ENCODE peak calls at places on chromosomes 7 and 10, in five cellular contexts. A, B, Z, M and I are unnamed samples.
A peak's percentile ranks its signal among the peaks of the same experiment; 100 is the strongest.

GRCh38 chr7:158034571-158034970 is 553.1 kb downstream of the PTPRN2 start:
- DNase-seq in A (no peak), B (no peak), Z (no peak), M (no peak), I (no peak)

GRCh38 chr7:67045496-67045995 is 48.9 kb downstream of the TYW1 start:
- DNase-seq in A (no peak), B (no peak), Z (no peak), M (no peak), I (no peak)

GRCh38 chr7:76409537-76409936 is at the start of gene SSC4D:
- DNase-seq in A (peak; percentile 95), B (no peak), Z (no peak), M (no peak), I (no peak)

GRCh38 chr10:3336673-3337293 is 164.2 kb upstream of the PITRM1 start:
- DNase-seq in A (no peak), B (no peak), Z (no peak), M (no peak), I (no peak)

GRCh38 chr7:47153076-47153475 is 428.8 kb downstream of the TNS3 start:
- DNase-seq in A (no peak), B (peak; percentile 95), Z (peak; percentile 91), M (peak; percentile 79), I (peak; percentile 91)

GRCh38 chr7:69837387-69838068 is 239.3 kb downstream of the AUTS2 start:
- DNase-seq in A (peak; percentile 81), B (peak; percentile 44), Z (peak; percentile 72), M (no peak), I (peak; percentile 61)

GRCh38 chr7:36317276-36317675 is 72.4 kb upstream of the ANLN start:
- DNase-seq in A (no peak), B (no peak), Z (no peak), M (no peak), I (no peak)

GRCh38 chr7:106421181-106421762 is 136.5 kb upstream of the NAMPT start:
- DNase-seq in A (no peak), B (peak; percentile 91), Z (peak; percentile 96), M (peak; percentile 100), I (peak; percentile 94)

GRCh38 chr7:69049341-69049740 is 548.9 kb upstream of the AUTS2 start:
- DNase-seq in A (no peak), B (peak; percentile 72), Z (no peak), M (no peak), I (peak; percentile 0)

GRCh38 chr10:72712136-72712535 is 20.2 kb downstream of the MCU start:
- DNase-seq in A (no peak), B (peak; percentile 78), Z (peak; percentile 77), M (peak; percentile 72), I (peak; percentile 15)

GRCh38 chr7:102991540-102992214 is 78.9 kb downstream of the LRRC17 start:
- DNase-seq in A (no peak), B (peak; percentile 86), Z (peak; percentile 100), M (peak; percentile 97), I (peak; percentile 98)

GRCh38 chr10:1954339-1954738 is 217.0 kb upstream of the ADARB2 start:
- DNase-seq in A (no peak), B (no peak), Z (no peak), M (no peak), I (no peak)

GRCh38 chr10:115355162-115355760 is 262.1 kb downstream of the ATRNL1 start:
- DNase-seq in A (peak; percentile 76), B (peak; percentile 52), Z (peak; percentile 63), M (peak; percentile 48), I (peak; percentile 71)

GRCh38 chr10:85557077-85557476 is 809.5 kb downstream of the GRID1 start:
- DNase-seq in A (no peak), B (peak; percentile 43), Z (no peak), M (no peak), I (peak; percentile 89)

GRCh38 chr7:98420966-98421612 is 20.2 kb upstream of the BAIAP2L1 start:
- DNase-seq in A (peak; percentile 96), B (no peak), Z (peak; percentile 32), M (no peak), I (peak; percentile 33)

GRCh38 chr7:81684513-81685262 is 85.2 kb downstream of the HGF start:
- DNase-seq in A (no peak), B (peak; percentile 100), Z (peak; percentile 100), M (peak; percentile 100), I (peak; percentile 100)

GRCh38 chr10:88540355-88540754 is 42.8 kb downstream of the RNLS start:
- DNase-seq in A (no peak), B (peak; percentile 58), Z (peak; percentile 77), M (no peak), I (no peak)

GRCh38 chr10:60367431-60367830 is 22.2 kb downstream of the ANK3 start:
- DNase-seq in A (no peak), B (peak; percentile 21), Z (peak; percentile 46), M (peak; percentile 49), I (no peak)

GRCh38 chr10:35573786-35574185 is 31.4 kb upstream of the GJD4 start:
- DNase-seq in A (no peak), B (no peak), Z (no peak), M (no peak), I (no peak)

GRCh38 chr7:35558841-35559240 is 136.1 kb downstream of the HERPUD2 start:
- DNase-seq in A (peak; percentile 24), B (no peak), Z (no peak), M (no peak), I (no peak)

GRCh38 chr10:100562806-100563293 is 27.1 kb downstream of the HIF1AN start:
- DNase-seq in A (peak; percentile 92), B (peak; percentile 44), Z (peak; percentile 38), M (peak; percentile 49), I (peak; percentile 57)

GRCh38 chr7:11232462-11232861 is 258.8 kb downstream of the PHF14 start:
- DNase-seq in A (no peak), B (peak; percentile 20), Z (peak; percentile 21), M (no peak), I (peak; percentile 11)

GRCh38 chr10:107914450-107915276 is 750.2 kb upstream of the SORCS1 start:
- DNase-seq in A (peak; percentile 82), B (peak; percentile 3), Z (peak; percentile 3), M (no peak), I (peak; percentile 25)

GRCh38 chr7:153948055-153948454 is 104.1 kb upstream of the DPP6 start:
- DNase-seq in A (no peak), B (no peak), Z (no peak), M (no peak), I (no peak)

GRCh38 chr7:153942036-153942435 is 110.2 kb upstream of the DPP6 start:
- DNase-seq in A (no peak), B (no peak), Z (no peak), M (no peak), I (no peak)

GRCh38 chr7:153939654-153940053 is 112.5 kb upstream of the DPP6 start:
- DNase-seq in A (no peak), B (no peak), Z (no peak), M (no peak), I (no peak)

GRCh38 chr7:153941061-153941460 is 111.1 kb upstream of the DPP6 start:
- DNase-seq in A (no peak), B (no peak), Z (no peak), M (no peak), I (no peak)

GRCh38 chr7:153943428-153944370 is 108.5 kb upstream of the DPP6 start:
- DNase-seq in A (peak; percentile 62), B (no peak), Z (no peak), M (no peak), I (no peak)
- H3K4me3 ChIP-seq in A (no peak overlapping the region), B (no peak overlapping the region), Z (no peak overlapping the region), M (no peak overlapping the region), I (no peak overlapping the region)

GRCh38 chr10:125145636-125146035 is 14.7 kb downstream of the CTBP2 start:
- DNase-seq in A (no peak), B (no peak), Z (no peak), M (no peak), I (no peak)

GRCh38 chr10:125144209-125144608 is 16.2 kb downstream of the CTBP2 start:
- DNase-seq in A (no peak), B (no peak), Z (no peak), M (no peak), I (no peak)

GRCh38 chr10:125146791-125147604 is 13.4 kb downstream of the CTBP2 start:
- DNase-seq in A (peak; percentile 41), B (peak; percentile 77), Z (peak; percentile 91), M (peak; percentile 71), I (peak; percentile 50)

GRCh38 chr10:125142946-125143345 is 17.4 kb downstream of the CTBP2 start:
- DNase-seq in A (no peak), B (no peak), Z (no peak), M (no peak), I (no peak)

GRCh38 chr10:125144693-125145623 is 15.4 kb downstream of the CTBP2 start:
- DNase-seq in A (peak; percentile 86), B (peak; percentile 53), Z (peak; percentile 56), M (peak; percentile 66), I (peak; percentile 72)
- TF ChIP-seq CTCF in A (peak; percentile 77), B (peak; percentile 57), Z (peak; percentile 63), M (peak; percentile 60), I (peak; percentile 60)

DNA sequence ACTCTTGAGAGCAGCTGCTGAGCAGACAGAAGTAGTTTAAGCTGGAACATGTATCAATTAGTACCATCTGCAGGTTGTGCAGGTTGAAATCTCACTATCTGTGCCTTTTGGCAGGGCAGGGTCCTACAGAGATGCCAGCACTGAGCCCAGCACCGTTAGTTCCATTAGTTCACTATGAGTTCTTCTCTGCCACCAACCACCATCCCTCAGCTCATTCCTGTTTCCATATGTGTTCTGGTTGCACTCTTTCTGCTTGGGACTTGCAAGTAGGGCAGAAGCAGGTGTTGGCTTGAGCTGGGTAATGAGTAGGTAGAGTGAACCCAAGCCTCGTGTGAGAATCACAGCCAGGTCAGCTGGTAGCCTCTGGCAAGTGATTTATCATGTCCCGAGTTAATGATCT is 2.8 kb downstream of the SMO start:
- DNase-seq in A (no peak), B (no peak), Z (no peak), M (no peak), I (no peak)
- H3K4me3 ChIP-seq in A (no peak overlapping the region), B (no peak overlapping the region), Z (no peak overlapping the region), M (no peak overlapping the region), I (no peak overlapping the region)

DNA sequence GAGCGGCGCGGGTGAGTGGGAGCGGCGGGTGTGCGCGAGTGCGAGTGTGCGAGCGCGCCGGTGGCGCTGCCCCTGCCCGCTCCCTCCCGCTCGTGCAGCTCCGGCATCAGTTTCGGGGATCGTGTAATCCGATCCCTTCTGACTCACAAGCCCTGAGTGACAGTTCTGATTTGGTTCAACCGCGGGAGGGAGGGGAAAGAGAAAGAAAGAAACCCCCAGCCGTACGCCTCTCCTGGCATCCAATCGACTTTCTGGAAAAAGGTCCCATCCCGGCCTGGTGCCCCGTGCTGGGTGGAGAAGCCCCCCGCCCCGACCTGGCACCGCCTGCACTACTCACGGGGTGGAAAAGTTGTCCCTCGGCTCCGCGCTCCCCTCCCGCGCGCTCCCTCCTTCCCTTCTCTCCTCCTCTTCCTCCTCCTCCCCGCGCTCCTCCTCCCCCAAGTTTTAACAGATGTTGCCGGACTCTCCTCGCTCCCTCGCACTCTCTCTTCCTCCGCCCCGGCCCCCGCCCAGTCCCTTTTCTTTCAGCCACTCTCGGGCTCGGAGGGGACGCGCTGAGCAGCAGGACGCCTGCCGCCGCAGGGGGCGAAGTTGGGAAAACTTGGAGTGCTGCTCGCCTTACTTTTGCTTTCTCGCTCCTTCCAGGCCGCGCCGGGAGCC is at the start of gene GLI3:
- DNase-seq in A (peak; percentile 95), B (peak; percentile 94), Z (peak; percentile 94), M (peak; percentile 93), I (peak; percentile 93)
- TF ChIP-seq CTCF in A (no peak), B (peak; percentile 35), Z (no peak), M (peak; percentile 45), I (peak; percentile 14)

GRCh38 chr10:23199768-23200511 is 7.8 kb downstream of the PTF1A start:
- DNase-seq in A (peak; percentile 66), B (no peak), Z (no peak), M (no peak), I (no peak)
- H3K4me3 ChIP-seq in A (peak overlapping the region; percentile 75), B (no peak overlapping the region), Z (no peak overlapping the region), M (no peak overlapping the region), I (no peak overlapping the region)